ENCODE peak calls at places on chromosomes 4 and X, in six cellular contexts. G, X, T, H, P and V are unnamed samples.
A peak's percentile ranks its signal among the peaks of the same experiment; 100 is the strongest.

GRCh38 chr4:2365913-2366210 is 52.6 kb downstream of the ZFYVE28 start:
- DNase-seq in X (no peak), T (no peak), P (no peak), G (no peak), H (no peak), V (no peak)

GRCh38 chrX:9339603-9340569 is 125.0 kb upstream of the TBL1X start:
- DNase-seq in T (no peak), P (no peak), G (no peak), X (no peak), H (no peak), V (peak; percentile 40)

GRCh38 chr4:3683077-3683743 is 83.0 kb upstream of the ADRA2C start:
- DNase-seq in G (no peak), T (no peak), H (no peak), X (no peak), P (no peak), V (no peak)

GRCh38 chrX:154506483-154507332 is 9.3 kb downstream of the FAM3A start:
- DNase-seq in X (no peak), G (no peak), H (no peak), P (no peak), T (no peak), V (no peak)

GRCh38 chr4:95511477-95511876 is 37.3 kb downstream of the UNC5C start:
- DNase-seq in H (no peak), T (no peak), X (no peak), G (no peak), P (no peak), V (no peak)

GRCh38 chrX:119880076-119880475 is 8.4 kb downstream of the NDUFA1 start:
- DNase-seq in X (no peak), G (no peak), T (no peak), H (no peak), P (no peak), V (no peak)

GRCh38 chrX:97790850-97791249 is 907.1 kb downstream of the RPA4 start:
- DNase-seq in P (no peak), H (no peak), X (no peak), T (no peak), G (no peak), V (peak; percentile 4)

GRCh38 chr4:165813606-165814005 is 59.4 kb upstream of the TLL1 start:
- DNase-seq in H (no peak), X (no peak), G (no peak), P (no peak), T (no peak), V (no peak)

GRCh38 chr4:142404191-142404611 is 441.9 kb downstream of the INPP4B start:
- DNase-seq in T (no peak), G (peak; percentile 54), P (no peak), X (no peak), H (peak; percentile 90), V (no peak)

GRCh38 chrX:30278365-30278764 is 30.8 kb downstream of the NR0B1 start:
- DNase-seq in P (no peak), G (no peak), H (no peak), X (no peak), T (peak; percentile 15), V (no peak)

GRCh38 chrX:41468647-41469323 is 21.6 kb downstream of the NYX start:
- DNase-seq in X (no peak), G (no peak), H (no peak), P (no peak), T (no peak), V (no peak)

GRCh38 chrX:109914114-109914849 is 88.6 kb upstream of the TMEM164 start:
- DNase-seq in P (no peak), H (no peak), G (no peak), T (no peak), X (no peak), V (no peak)

GRCh38 chr4:89868999-89869589 is 25.6 kb upstream of the MMRN1 start:
- DNase-seq in H (peak; percentile 31), P (no peak), X (no peak), G (no peak), T (no peak), V (no peak)

GRCh38 chrX:100341111-100341510 is 69.0 kb downstream of the PCDH19 start:
- DNase-seq in T (no peak), H (no peak), G (no peak), P (no peak), X (no peak), V (no peak)

GRCh38 chr4:128155874-128156456 is 94.9 kb downstream of the LARP1B start:
- DNase-seq in P (peak; percentile 7), G (no peak), T (no peak), H (no peak), X (no peak), V (no peak)

GRCh38 chr4:4866833-4867744 is 7.6 kb downstream of the MSX1 start:
- DNase-seq in G (no peak), X (no peak), H (no peak), T (no peak), P (peak; percentile 78), V (peak; percentile 35)

GRCh38 chr4:38099908-38100407 is 139.8 kb downstream of the PTTG2 start:
- DNase-seq in G (no peak), H (peak; percentile 84), X (no peak), P (no peak), T (no peak), V (no peak)

GRCh38 chr4:59537231-59537886 is 1662.8 kb upstream of the ADGRL3 start:
- DNase-seq in P (no peak), G (no peak), H (no peak), T (no peak), X (no peak), V (no peak)

GRCh38 chr4:189436207-189436606 is 504.5 kb upstream of the FRG1 start:
- DNase-seq in G (peak; percentile 4), P (peak; percentile 5), T (no peak), H (no peak), X (no peak), V (no peak)

GRCh38 chrX:43615677-43616076 is 40.4 kb upstream of the MAOA start:
- DNase-seq in X (no peak), T (no peak), H (no peak), P (no peak), G (no peak), V (no peak)

GRCh38 chr4:163194593-163194992 is 27.9 kb upstream of the NAF1 start:
- DNase-seq in G (no peak), T (no peak), H (no peak), P (no peak), X (no peak), V (no peak)

GRCh38 chrX:108091878-108092291 is 307 bp downstream of the ATG4A start:
- DNase-seq in H (no peak), P (no peak), G (peak; percentile 25), X (no peak), T (no peak), V (no peak)

GRCh38 chr4:56958111-56958517 is 19.3 kb downstream of the NOA1 start:
- DNase-seq in X (no peak), H (peak; percentile 97), T (peak; percentile 48), G (peak; percentile 13), P (no peak), V (peak; percentile 98)

GRCh38 chrX:154046262-154046771 is 26.6 kb upstream of the IRAK1 start:
- DNase-seq in H (peak; percentile 93), P (no peak), T (peak; percentile 24), X (no peak), G (peak; percentile 78), V (no peak)

GRCh38 chrX:134692990-134693389 is 34.7 kb upstream of the PLAC1 start:
- DNase-seq in X (no peak), H (peak; percentile 68), P (no peak), G (peak; percentile 16), T (no peak), V (no peak)

GRCh38 chr4:56727150-56727549 is 46.1 kb upstream of the HOPX start:
- DNase-seq in T (no peak), G (no peak), H (no peak), P (no peak), X (no peak), V (no peak)

GRCh38 chr4:6884341-6884870 is 25.2 kb upstream of the TBC1D14 start:
- DNase-seq in X (no peak), G (no peak), P (no peak), H (no peak), T (no peak), V (no peak)

GRCh38 chr4:6886886-6887285 is 22.7 kb upstream of the TBC1D14 start:
- DNase-seq in X (no peak), P (no peak), H (no peak), G (no peak), T (no peak), V (no peak)

GRCh38 chr4:6888506-6889071 is 21.0 kb upstream of the TBC1D14 start:
- DNase-seq in G (no peak), P (no peak), T (no peak), H (no peak), X (no peak), V (no peak)

GRCh38 chr4:6887591-6888371 is 21.8 kb upstream of the TBC1D14 start:
- DNase-seq in X (no peak), H (no peak), P (no peak), G (no peak), T (peak; percentile 86), V (peak; percentile 83)

DNA sequence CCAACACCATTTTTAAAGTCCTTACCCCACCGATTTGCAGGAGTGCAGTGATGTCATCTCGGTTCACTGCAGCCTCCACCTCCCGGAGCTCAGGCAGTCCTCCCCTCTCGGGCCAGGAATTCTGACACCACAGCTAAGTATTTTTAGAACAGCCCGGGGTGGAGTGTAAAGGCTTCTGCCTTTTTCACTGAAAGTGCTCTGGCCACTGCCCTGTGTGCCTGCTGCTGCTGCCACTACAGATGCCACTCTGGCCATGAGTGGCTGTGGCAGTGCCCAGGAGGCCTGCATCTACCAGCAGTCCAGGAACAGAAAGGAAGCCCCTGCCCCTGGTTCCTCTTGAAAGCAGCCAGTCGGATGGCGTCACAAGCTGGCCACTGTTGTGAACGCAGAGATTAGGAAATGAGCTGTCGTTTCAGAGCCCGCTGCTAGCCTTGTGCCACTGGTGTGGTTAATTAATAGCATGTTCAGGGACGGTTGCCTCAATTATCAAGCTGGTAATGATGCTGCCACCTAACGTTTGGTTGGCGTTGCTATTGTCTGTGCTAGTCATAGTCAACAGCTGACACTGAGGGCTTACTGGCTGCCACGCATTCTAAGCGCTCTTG is 23.6 kb upstream of the TBC1D14 start:
- DNase-seq in X (peak; percentile 34), G (peak; percentile 31), H (peak; percentile 15), P (no peak), T (no peak), V (peak; percentile 98)
- TF ChIP-seq CTCF in X (peak; percentile 26), G (peak; percentile 23), H (no peak), P (no peak), T (no peak), V (peak; percentile 81)

DNA sequence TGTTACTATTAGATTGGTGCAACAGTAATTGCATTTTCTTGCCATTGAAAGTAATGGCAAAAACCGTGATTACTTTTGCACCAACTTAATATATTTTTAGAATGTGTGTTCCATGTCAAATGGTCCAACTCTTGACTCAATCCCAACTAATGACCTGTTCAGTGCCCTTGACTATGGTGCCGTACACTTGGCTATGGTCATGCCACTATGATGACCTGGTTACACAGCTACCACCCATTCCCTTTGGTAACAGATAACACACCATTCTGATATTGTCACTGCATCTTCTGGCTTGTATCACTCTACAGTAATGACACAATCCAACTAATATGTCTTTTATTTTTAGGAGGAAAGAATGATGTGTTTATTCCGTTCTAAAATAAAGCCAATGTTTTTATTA is 469.4 kb downstream of the DMD start:
- DNase-seq in T (no peak), X (no peak), P (no peak), H (no peak), G (no peak), V (no peak)
- TF ChIP-seq MAX in T (no peak), X (no peak), P (no peak), H (no peak), G (no peak), V (no peak)

GRCh38 chr4:46937493-46937892 is 28.4 kb upstream of the COX7B2 start:
- DNase-seq in H (peak; percentile 6), G (no peak), T (no peak), P (no peak), X (no peak), V (peak; percentile 15)
- TF ChIP-seq CTCF in H (no peak), G (no peak), T (no peak), P (peak; percentile 45), X (no peak), V (no peak)

GRCh38 chrX:67732864-67733263 is 189.0 kb downstream of the AR start:
- DNase-seq in H (no peak), P (no peak), T (no peak), X (no peak), G (no peak), V (no peak)
- TF ChIP-seq MAX in H (no peak), P (no peak), T (no peak), X (no peak), G (no peak), V (no peak)